ENCODE peak calls at places on chromosomes 16 and 17, in ten cellular contexts. R is pancreas; S is left lung; T is right cardiac atrium; M is IMR-90; C is PC-3; J is CD8-positive, alpha-beta T cell; X is RWPE2; Q is Panc1; V is body of pancreas. I is an unnamed sample. For H3K27me3, the result is how much of the 10 kb centered on the place peaks cover.

GRCh38 chr16:85979605-85980004 is 80.6 kb downstream of the IRF8 start:
- ATAC-seq in R (no peak), S (no peak), T (no peak), M (no peak), C (no peak), J (no peak), X (no peak), Q (no peak), V (no peak), I (no peak)

GRCh38 chr16:3599922-3600321 is 11.5 kb downstream of the SLX4 start:
- ATAC-seq in R (no peak), S (no peak), T (no peak), M (no peak), C (no peak), J (no peak), X (no peak), Q (no peak), V (no peak), I (no peak)

GRCh38 chr17:2383628-2384167 is 17.2 kb downstream of the MNT start:
- ATAC-seq in R (no peak), S (no peak), T (no peak), M (no peak), C (no peak), J (no peak), X (no peak), Q (no peak), V (no peak), I (no peak)

GRCh38 chr16:49543315-49543946 is 169.8 kb downstream of the C16orf78 start:
- ATAC-seq in R (no peak), S (no peak), T (no peak), M (no peak), C (no peak), J (no peak), X (no peak), Q (no peak), V (no peak), I (no peak)

GRCh38 chr16:58732545-58733247 is 1.4 kb downstream of the GOT2 start:
- ATAC-seq in R (no peak), S (no peak), T (no peak), M (no peak), C (peak), J (no peak), X (peak), Q (no peak), V (no peak), I (no peak)

GRCh38 chr17:52147872-52148271 is 10.6 kb downstream of the CA10 start:
- ATAC-seq in R (no peak), S (no peak), T (no peak), M (no peak), C (no peak), J (no peak), X (peak), Q (no peak), V (no peak), I (no peak)

GRCh38 chr16:17312100-17312732 is 158.5 kb downstream of the XYLT1 start:
- ATAC-seq in R (peak), S (peak), T (no peak), M (no peak), C (no peak), J (no peak), X (peak), Q (no peak), V (peak), I (peak)

GRCh38 chr16:53991181-53992056 is 287.5 kb downstream of the FTO start:
- ATAC-seq in R (peak), S (peak), T (peak), M (peak), C (no peak), J (no peak), X (peak), Q (no peak), V (peak), I (no peak)

GRCh38 chr17:4604111-4604644 is 19.8 kb downstream of the SMTNL2 start:
- ATAC-seq in R (no peak), S (peak), T (peak), M (peak), C (no peak), J (no peak), X (peak), Q (no peak), V (no peak), I (no peak)

GRCh38 chr16:14335297-14335696 is 264.2 kb downstream of the MRTFB start:
- ATAC-seq in R (no peak), S (no peak), T (no peak), M (no peak), C (no peak), J (no peak), X (no peak), Q (no peak), V (no peak), I (no peak)

GRCh38 chr16:86928517-86929148 is 350.3 kb downstream of the FOXL1 start:
- ATAC-seq in R (no peak), S (no peak), T (no peak), M (no peak), C (no peak), J (no peak), X (no peak), Q (no peak), V (no peak), I (no peak)

GRCh38 chr16:10520869-10521578 is 59.4 kb downstream of the EMP2 start:
- ATAC-seq in R (no peak), S (peak), T (no peak), M (no peak), C (no peak), J (no peak), X (no peak), Q (no peak), V (no peak), I (no peak)

GRCh38 chr17:8096541-8096940 is 9.0 kb upstream of the ALOX12B start:
- ATAC-seq in R (no peak), S (no peak), T (no peak), M (no peak), C (no peak), J (no peak), X (no peak), Q (no peak), V (no peak), I (no peak)

GRCh38 chr17:4427505-4427904 is 6.2 kb upstream of the SPNS3 start:
- ATAC-seq in R (no peak), S (no peak), T (no peak), M (no peak), C (no peak), J (no peak), X (no peak), Q (no peak), V (no peak), I (no peak)

GRCh38 chr17:79829457-79829856 is 9.8 kb downstream of the CBX4 start:
- ATAC-seq in R (no peak), S (no peak), T (no peak), M (no peak), C (no peak), J (no peak), X (no peak), Q (no peak), V (no peak), I (no peak)

GRCh38 chr17:79830303-79830702 is 8.9 kb downstream of the CBX4 start:
- ATAC-seq in R (no peak), S (no peak), T (no peak), M (no peak), C (no peak), J (no peak), X (no peak), Q (no peak), V (no peak), I (no peak)

GRCh38 chr17:79831367-79832210 is 7.7 kb downstream of the CBX4 start:
- ATAC-seq in R (peak), S (peak), T (peak), M (peak), C (peak), J (no peak), X (no peak), Q (peak), V (peak), I (peak)

GRCh38 chr17:79832211-79833109 is 6.8 kb downstream of the CBX4 start:
- ATAC-seq in R (peak), S (peak), T (peak), M (peak), C (peak), J (no peak), X (no peak), Q (peak), V (peak), I (peak)

GRCh38 chr17:79830763-79831366 is 8.4 kb downstream of the CBX4 start:
- ATAC-seq in R (no peak), S (no peak), T (no peak), M (no peak), C (no peak), J (no peak), X (peak), Q (no peak), V (no peak), I (no peak)
- H3K27me3 ChIP-seq in R (under half), S (under half), T (under half), M (under half), C (under half), J (under half), X (under half), Q (under half), V (under half), I (under half)

GRCh38 chr17:75875940-75876189 is 2.5 kb downstream of the TRIM47 start:
- ATAC-seq in R (no peak), S (peak), T (no peak), M (no peak), C (peak), J (no peak), X (peak), Q (peak), V (no peak), I (no peak)

GRCh38 chr17:75877752-75878173 is 618 bp downstream of the TRIM47 start:
- ATAC-seq in R (peak), S (peak), T (peak), M (peak), C (peak), J (peak), X (peak), Q (peak), V (peak), I (peak)

GRCh38 chr17:75875182-75875939 is 3.0 kb downstream of the TRIM47 start:
- ATAC-seq in R (peak), S (no peak), T (no peak), M (no peak), C (no peak), J (no peak), X (no peak), Q (no peak), V (no peak), I (no peak)

GRCh38 chr17:75876938-75877751 is 1.2 kb downstream of the TRIM47 start:
- ATAC-seq in R (peak), S (peak), T (peak), M (peak), C (peak), J (peak), X (peak), Q (peak), V (peak), I (peak)

DNA sequence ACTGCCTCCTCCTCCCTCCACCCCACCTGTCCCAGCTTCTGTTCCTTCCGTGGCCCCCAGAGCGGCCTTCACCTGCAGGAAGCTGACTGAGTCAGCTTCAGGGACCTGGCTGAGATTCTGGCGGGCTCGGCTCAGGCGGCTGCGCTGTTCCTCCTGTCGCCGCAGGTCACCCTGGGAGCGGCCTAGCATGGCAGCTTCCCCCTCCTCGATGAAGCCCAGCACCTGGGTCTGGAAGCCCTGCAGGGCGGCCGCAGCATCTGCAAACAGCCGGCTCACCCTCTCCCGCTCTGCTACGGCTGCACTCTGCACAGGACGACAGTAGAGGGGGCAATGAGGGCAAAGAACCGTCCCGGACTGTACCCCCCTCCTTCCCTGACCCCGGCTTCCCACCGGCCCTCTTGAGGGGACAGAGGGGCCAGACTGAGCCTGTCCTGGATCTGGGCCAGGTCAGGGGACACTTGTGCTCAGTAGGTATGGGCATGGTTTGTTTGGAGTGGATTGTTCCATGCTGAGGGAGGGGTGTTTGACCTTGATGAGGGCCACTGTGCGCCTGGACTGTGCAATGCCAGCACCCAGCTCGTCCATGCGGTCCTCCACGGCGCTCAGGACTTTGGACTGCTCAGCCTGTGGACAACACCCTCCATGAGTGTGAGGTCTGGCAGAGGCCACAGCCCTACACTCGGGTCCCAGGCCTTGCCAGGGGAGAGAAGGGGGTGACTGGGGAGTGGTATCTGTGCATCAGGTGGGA is 2.0 kb downstream of the TRIM47 start:
- ATAC-seq in R (peak), S (peak), T (peak), M (no peak), C (peak), J (peak), X (peak), Q (peak), V (peak), I (no peak)
- H3K4me3 ChIP-seq in R (peak), S (peak), T (peak), M (no peak), C (peak), J (peak), X (peak), Q (peak), V (no peak), I (peak)

GRCh38 chr16:1919680-1919998 is 1.4 kb upstream of the HS3ST6 start:
- ATAC-seq in R (no peak), S (no peak), T (no peak), M (no peak), C (no peak), J (no peak), X (peak), Q (peak), V (no peak), I (no peak)
- H3K27me3 ChIP-seq in R (under half), S (half or more), T (under half), M (half or more), C (under half), J (under half), X (under half), Q (under half), V (under half), I (half or more)

GRCh38 chr16:21628772-21629171 is 23.6 kb downstream of the IGSF6 start:
- ATAC-seq in R (no peak), S (no peak), T (no peak), M (no peak), C (no peak), J (no peak), X (no peak), Q (no peak), V (no peak), I (no peak)
- H3K4me3 ChIP-seq in R (no peak), S (no peak), T (no peak), M (no peak), C (no peak), J (no peak), X (no peak), Q (no peak), V (no peak), I (no peak)